ENCODE peak calls at places on chromosome 14, in eight cellular contexts. C, E, D, B, T, P, W and F are unnamed samples.

GRCh38 chr14:87944987-87945604 is 47.9 kb downstream of the GALC start:
- DNase-seq in E (peak), W (peak), T (peak), P (peak), B (no peak), C (no peak), D (no peak), F (no peak)

GRCh38 chr14:100730530-100730929 is 3.8 kb downstream of the DLK1 start:
- DNase-seq in T (no peak), C (no peak), D (no peak), P (no peak), W (no peak), B (no peak), E (no peak), F (no peak)

GRCh38 chr14:69270795-69271708 is 11.1 kb downstream of the GALNT16 start:
- DNase-seq in B (peak), T (no peak), W (no peak), E (no peak), C (peak), P (peak), D (no peak), F (no peak)

GRCh38 chr14:22630486-22630885 is 13.7 kb downstream of the OR6J1 start:
- DNase-seq in T (no peak), C (peak), W (no peak), B (no peak), P (peak), E (peak), D (no peak), F (no peak)

GRCh38 chr14:51308872-51309271 is 68.8 kb downstream of the TMX1 start:
- DNase-seq in P (no peak), E (no peak), D (no peak), T (no peak), C (no peak), B (no peak), W (no peak), F (no peak)

GRCh38 chr14:101083564-101084435 is 180.3 kb upstream of the RTL1 start:
- DNase-seq in D (no peak), T (no peak), W (peak), C (no peak), B (no peak), P (no peak), E (no peak), F (no peak)

GRCh38 chr14:94545131-94545841 is 16.0 kb upstream of the SERPINA4 start:
- DNase-seq in E (peak), B (peak), C (peak), D (no peak), T (no peak), W (no peak), P (peak), F (no peak)

GRCh38 chr14:95516554-95517209 is at the start of gene SYNE3:
- DNase-seq in E (no peak), B (peak), D (peak), W (peak), P (no peak), T (peak), C (no peak), F (peak)

GRCh38 chr14:60051690-60052324 is 39.9 kb upstream of the PCNX4 start:
- DNase-seq in P (peak), E (peak), C (no peak), D (no peak), T (no peak), B (no peak), W (no peak), F (no peak)

GRCh38 chr14:42110167-42110566 is 503.5 kb downstream of the LRFN5 start:
- DNase-seq in B (no peak), E (peak), T (peak), P (peak), D (no peak), C (peak), W (peak), F (no peak)

GRCh38 chr14:33569844-33570716 is 380.8 kb downstream of the EGLN3 start:
- DNase-seq in B (no peak), T (no peak), D (no peak), W (no peak), C (peak), P (peak), E (peak), F (no peak)

GRCh38 chr14:103908580-103908979 is 19.7 kb upstream of the TDRD9 start:
- DNase-seq in W (no peak), C (no peak), P (no peak), B (no peak), E (no peak), D (no peak), T (no peak), F (no peak)

GRCh38 chr14:39739796-39740195 is 307.6 kb upstream of the FBXO33 start:
- DNase-seq in T (no peak), P (no peak), W (no peak), C (no peak), B (peak), E (no peak), D (no peak), F (no peak)

GRCh38 chr14:89616425-89617141 is 199.6 kb upstream of the FOXN3 start:
- DNase-seq in T (peak), E (peak), B (no peak), D (peak), W (peak), C (peak), P (peak), F (no peak)

GRCh38 chr14:89182326-89182725 is 234.7 kb downstream of the FOXN3 start:
- DNase-seq in T (no peak), D (no peak), P (no peak), W (no peak), E (no peak), C (no peak), B (no peak), F (no peak)

GRCh38 chr14:94050231-94050880 is 24.2 kb downstream of the OTUB2 start:
- DNase-seq in C (no peak), B (peak), D (no peak), W (no peak), T (no peak), P (no peak), E (no peak), F (no peak)

GRCh38 chr14:96095581-96096476 is 56.7 kb downstream of the C14orf132 start:
- DNase-seq in P (peak), C (peak), D (no peak), E (peak), T (no peak), W (peak), B (peak), F (no peak)

GRCh38 chr14:100283984-100284881 is 22.0 kb downstream of the SLC25A29 start:
- DNase-seq in T (no peak), W (no peak), E (no peak), P (no peak), D (no peak), B (no peak), C (no peak), F (no peak)

GRCh38 chr14:32258574-32258973 is 55.5 kb upstream of the RNU6-8 start:
- DNase-seq in E (peak), D (no peak), B (no peak), T (no peak), W (no peak), P (no peak), C (no peak), F (no peak)

GRCh38 chr14:69260246-69260978 is 454 bp downstream of the GALNT16 start:
- DNase-seq in C (peak), B (no peak), E (no peak), T (peak), D (peak), W (no peak), P (peak), F (peak)

GRCh38 chr14:68937790-68938514 is 41.1 kb downstream of the ACTN1 start:
- DNase-seq in B (peak), C (no peak), E (no peak), D (no peak), P (peak), W (no peak), T (no peak), F (no peak)

GRCh38 chr14:91315844-91316267 is 71.4 kb upstream of the GPR68 start:
- DNase-seq in P (no peak), D (no peak), B (no peak), T (peak), E (no peak), W (no peak), C (no peak), F (no peak)

GRCh38 chr14:31990959-31991541 is 86.1 kb upstream of the ARHGAP5 start:
- DNase-seq in T (no peak), P (peak), E (peak), B (no peak), W (no peak), D (no peak), C (no peak), F (no peak)

GRCh38 chr14:58808828-58809227 is 171.1 kb downstream of the DACT1 start:
- DNase-seq in W (peak), P (peak), C (peak), D (no peak), E (peak), B (no peak), T (no peak), F (no peak)

GRCh38 chr14:28676481-28676880 is 90.1 kb upstream of the FOXG1 start:
- DNase-seq in E (peak), P (peak), B (no peak), W (peak), T (no peak), D (no peak), C (peak), F (no peak)

GRCh38 chr14:93092606-93093556 is 22.8 kb downstream of the ITPK1 start:
- DNase-seq in E (no peak), C (no peak), D (no peak), P (no peak), W (no peak), B (no peak), T (no peak), F (no peak)

GRCh38 chr14:95303552-95303951 is 16.2 kb downstream of the CLMN start:
- DNase-seq in D (no peak), E (no peak), B (no peak), W (no peak), T (no peak), P (no peak), C (no peak), F (no peak)

GRCh38 chr14:99945732-99946651 is 119.2 kb upstream of the EVL start:
- DNase-seq in D (no peak), W (peak), E (no peak), P (peak), T (peak), B (no peak), C (no peak), F (no peak)

GRCh38 chr14:77457115-77457521 is 283 bp downstream of the VIPAS39 start:
- DNase-seq in B (no peak), D (no peak), C (no peak), E (no peak), T (no peak), W (no peak), P (no peak), F (no peak)

GRCh38 chr14:103463149-103463548 is 59.5 kb downstream of the CKB start:
- DNase-seq in D (no peak), E (no peak), C (no peak), P (no peak), B (no peak), W (no peak), T (no peak), F (no peak)

GRCh38 chr14:36502558-36503508 is 17.2 kb downstream of the NKX2-1 start:
- DNase-seq in B (no peak), T (no peak), P (no peak), D (no peak), C (no peak), E (no peak), W (peak), F (no peak)

DNA sequence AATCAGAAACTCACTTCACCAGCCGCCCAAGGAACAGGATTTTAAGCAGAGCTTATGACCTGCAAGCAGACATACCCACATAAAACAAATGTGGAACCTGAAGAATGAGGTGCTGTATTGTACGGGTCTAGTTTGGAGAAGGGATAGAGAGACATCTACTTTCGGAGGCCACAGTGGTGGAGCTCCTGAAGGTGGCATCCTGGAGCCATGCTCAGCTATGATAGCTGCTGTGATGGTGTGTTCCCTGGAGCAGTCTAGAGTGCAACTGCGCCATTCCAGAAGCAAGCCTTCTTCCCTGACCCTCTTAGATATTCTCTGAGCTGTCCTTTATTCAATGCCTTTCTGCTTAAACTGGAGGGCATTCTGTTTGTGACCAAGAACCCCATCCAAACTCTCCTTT is 402.6 kb downstream of the FUT8 start:
- DNase-seq in D (no peak), W (no peak), P (no peak), E (no peak), C (no peak), T (no peak), B (no peak), F (no peak)
- TF ChIP-seq CTCF in D (no peak), W (no peak), P (no peak), E (no peak), C (no peak), T (no peak), B (no peak), F (no peak)

GRCh38 chr14:62185078-62185477 is 422.9 kb downstream of the SNAPC1 start:
- DNase-seq in C (no peak), B (no peak), P (peak), E (peak), T (no peak), D (no peak), W (no peak), F (no peak)
- TF ChIP-seq CTCF in C (no peak), B (no peak), P (no peak), E (no peak), T (no peak), D (no peak), W (no peak), F (no peak)

GRCh38 chr14:104969741-104970230 is 8.4 kb downstream of the AHNAK2 start:
- DNase-seq in W (no peak), P (no peak), B (no peak), D (no peak), C (no peak), E (no peak), T (no peak), F (no peak)
- TF ChIP-seq CTCF in W (no peak), P (no peak), B (no peak), D (no peak), C (no peak), E (no peak), T (no peak), F (no peak)

DNA sequence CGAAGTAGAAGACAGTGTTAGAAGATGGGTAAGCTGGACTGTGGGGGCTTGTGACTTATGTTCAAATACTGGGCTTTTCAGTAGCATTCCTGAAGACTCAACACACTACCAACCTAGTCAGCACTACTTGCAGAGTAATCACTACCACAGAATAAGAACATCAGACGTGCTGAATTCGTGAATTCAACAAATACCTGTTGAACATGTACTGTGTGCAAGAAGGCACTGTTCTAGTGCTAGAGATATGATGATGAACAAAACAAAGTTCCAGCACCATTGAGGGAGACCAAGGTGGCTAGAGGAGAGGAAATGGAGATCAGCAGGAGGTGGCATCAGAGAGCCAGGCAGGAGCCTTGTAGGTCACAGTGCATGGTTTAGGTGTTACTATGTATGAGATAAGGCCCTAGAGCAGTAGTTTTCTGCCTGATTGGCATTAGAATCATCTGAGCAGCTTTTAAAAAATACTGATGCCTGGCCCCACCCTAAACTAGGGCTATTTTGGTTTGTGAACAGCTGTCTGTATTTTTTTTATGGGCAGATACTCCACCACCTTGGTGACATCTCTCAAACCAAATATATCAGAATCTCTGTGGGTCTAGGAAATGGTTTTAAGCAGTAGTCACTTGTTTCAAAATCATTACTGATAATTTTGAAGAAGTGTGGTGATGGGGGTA is 26.8 kb downstream of the FERMT2 start:
- DNase-seq in P (no peak), T (no peak), D (no peak), B (no peak), E (no peak), W (no peak), C (no peak), F (no peak)
- TF ChIP-seq CTCF in P (no peak), T (peak), D (no peak), B (no peak), E (no peak), W (no peak), C (no peak), F (no peak)